ENCODE peak calls at places on chromosomes 5 and 9, in five cellular contexts. One of them, this sample, is unnamed.
A peak's percentile ranks its signal among the peaks of the same experiment; 100 is the strongest.

GRCh38 chr5:141883184-141883947 is 5.2 kb upstream of the PCDH1 start:
- DNase-seq in H54: no peak
- DNase-seq in amygdala: no peak
- DNase-seq in stimulated activated CD4-positive, alpha-beta T cell treated with anti-CD3 and anti-CD28 coated beads, Interleukin-12 subunit alpha, Interleukin-12 subunit beta, amount 100 ng/mL, for 24 hours: no peak
- DNase-seq in IMR-90: peak; percentile 11
- DNase-seq in this sample: peak; percentile 19

GRCh38 chr9:81622471-81623245 is 66.7 kb downstream of the TLE1 start:
- DNase-seq in amygdala: no peak
- DNase-seq in H54: no peak
- DNase-seq in IMR-90: no peak
- DNase-seq in stimulated activated CD4-positive, alpha-beta T cell treated with anti-CD3 and anti-CD28 coated beads, Interleukin-12 subunit alpha, Interleukin-12 subunit beta, amount 100 ng/mL, for 24 hours: no peak
- DNase-seq in this sample: no peak

GRCh38 chr5:32628049-32628803 is 42.9 kb downstream of the SUB1 start:
- DNase-seq in amygdala: no peak
- DNase-seq in stimulated activated CD4-positive, alpha-beta T cell treated with anti-CD3 and anti-CD28 coated beads, Interleukin-12 subunit alpha, Interleukin-12 subunit beta, amount 100 ng/mL, for 24 hours: no peak
- DNase-seq in IMR-90: peak; percentile 85
- DNase-seq in H54: no peak
- DNase-seq in this sample: peak; percentile 36

GRCh38 chr5:9785751-9786150 is 155.6 kb upstream of the TAS2R1 start:
- DNase-seq in amygdala: no peak
- DNase-seq in H54: no peak
- DNase-seq in IMR-90: peak; percentile 49
- DNase-seq in stimulated activated CD4-positive, alpha-beta T cell treated with anti-CD3 and anti-CD28 coated beads, Interleukin-12 subunit alpha, Interleukin-12 subunit beta, amount 100 ng/mL, for 24 hours: no peak
- DNase-seq in this sample: no peak

GRCh38 chr5:6362846-6363245 is 15.5 kb downstream of the MED10 start:
- DNase-seq in H54: no peak
- DNase-seq in IMR-90: no peak
- DNase-seq in amygdala: no peak
- DNase-seq in stimulated activated CD4-positive, alpha-beta T cell treated with anti-CD3 and anti-CD28 coated beads, Interleukin-12 subunit alpha, Interleukin-12 subunit beta, amount 100 ng/mL, for 24 hours: no peak
- DNase-seq in this sample: no peak

GRCh38 chr9:107875571-107875980 is 386.0 kb upstream of the KLF4 start:
- DNase-seq in amygdala: no peak
- DNase-seq in stimulated activated CD4-positive, alpha-beta T cell treated with anti-CD3 and anti-CD28 coated beads, Interleukin-12 subunit alpha, Interleukin-12 subunit beta, amount 100 ng/mL, for 24 hours: no peak
- DNase-seq in IMR-90: no peak
- DNase-seq in H54: no peak
- DNase-seq in this sample: no peak

GRCh38 chr9:73348485-73348884 is 196.8 kb downstream of the ANXA1 start:
- DNase-seq in amygdala: no peak
- DNase-seq in H54: no peak
- DNase-seq in stimulated activated CD4-positive, alpha-beta T cell treated with anti-CD3 and anti-CD28 coated beads, Interleukin-12 subunit alpha, Interleukin-12 subunit beta, amount 100 ng/mL, for 24 hours: no peak
- DNase-seq in IMR-90: no peak
- DNase-seq in this sample: peak; percentile 12

GRCh38 chr9:127522727-127523126 is 71.4 kb downstream of the LRSAM1 start:
- DNase-seq in IMR-90: no peak
- DNase-seq in amygdala: no peak
- DNase-seq in stimulated activated CD4-positive, alpha-beta T cell treated with anti-CD3 and anti-CD28 coated beads, Interleukin-12 subunit alpha, Interleukin-12 subunit beta, amount 100 ng/mL, for 24 hours: no peak
- DNase-seq in H54: no peak
- DNase-seq in this sample: peak; percentile 51

GRCh38 chr9:133423216-133423615 is 1.0 kb downstream of the ADAMTS13 start:
- DNase-seq in IMR-90: peak; percentile 69
- DNase-seq in stimulated activated CD4-positive, alpha-beta T cell treated with anti-CD3 and anti-CD28 coated beads, Interleukin-12 subunit alpha, Interleukin-12 subunit beta, amount 100 ng/mL, for 24 hours: no peak
- DNase-seq in H54: no peak
- DNase-seq in amygdala: no peak
- DNase-seq in this sample: no peak

GRCh38 chr5:95861221-95861857 is 38.8 kb upstream of the GLRX start:
- DNase-seq in H54: peak; percentile 65
- DNase-seq in IMR-90: peak; percentile 100
- DNase-seq in amygdala: no peak
- DNase-seq in stimulated activated CD4-positive, alpha-beta T cell treated with anti-CD3 and anti-CD28 coated beads, Interleukin-12 subunit alpha, Interleukin-12 subunit beta, amount 100 ng/mL, for 24 hours: no peak
- DNase-seq in this sample: peak; percentile 90

GRCh38 chr5:168974081-168974480 is 326.9 kb downstream of the SLIT3 start:
- DNase-seq in stimulated activated CD4-positive, alpha-beta T cell treated with anti-CD3 and anti-CD28 coated beads, Interleukin-12 subunit alpha, Interleukin-12 subunit beta, amount 100 ng/mL, for 24 hours: no peak
- DNase-seq in IMR-90: no peak
- DNase-seq in amygdala: no peak
- DNase-seq in H54: no peak
- DNase-seq in this sample: peak; percentile 41

GRCh38 chr9:106717686-106718085 is 145.3 kb upstream of the ZNF462 start:
- DNase-seq in H54: no peak
- DNase-seq in stimulated activated CD4-positive, alpha-beta T cell treated with anti-CD3 and anti-CD28 coated beads, Interleukin-12 subunit alpha, Interleukin-12 subunit beta, amount 100 ng/mL, for 24 hours: no peak
- DNase-seq in amygdala: no peak
- DNase-seq in IMR-90: peak; percentile 80
- DNase-seq in this sample: peak; percentile 27

GRCh38 chr5:175796536-175797499 is 74.6 kb upstream of the CPLX2 start:
- DNase-seq in stimulated activated CD4-positive, alpha-beta T cell treated with anti-CD3 and anti-CD28 coated beads, Interleukin-12 subunit alpha, Interleukin-12 subunit beta, amount 100 ng/mL, for 24 hours: peak; percentile 72
- DNase-seq in H54: peak; percentile 82
- DNase-seq in IMR-90: peak; percentile 74
- DNase-seq in amygdala: no peak
- DNase-seq in this sample: peak; percentile 66

GRCh38 chr9:130478731-130479575 is 34.2 kb downstream of the ASS1 start:
- DNase-seq in stimulated activated CD4-positive, alpha-beta T cell treated with anti-CD3 and anti-CD28 coated beads, Interleukin-12 subunit alpha, Interleukin-12 subunit beta, amount 100 ng/mL, for 24 hours: no peak
- DNase-seq in IMR-90: no peak
- DNase-seq in H54: no peak
- DNase-seq in amygdala: no peak
- DNase-seq in this sample: no peak

GRCh38 chr9:107340920-107341632 is 58.0 kb downstream of the RAD23B start:
- DNase-seq in amygdala: no peak
- DNase-seq in IMR-90: peak; percentile 60
- DNase-seq in H54: peak; percentile 82
- DNase-seq in stimulated activated CD4-positive, alpha-beta T cell treated with anti-CD3 and anti-CD28 coated beads, Interleukin-12 subunit alpha, Interleukin-12 subunit beta, amount 100 ng/mL, for 24 hours: peak; percentile 79
- DNase-seq in this sample: peak; percentile 74

GRCh38 chr9:115972362-115972761 is 181.2 kb upstream of the PAPPA start:
- DNase-seq in H54: no peak
- DNase-seq in IMR-90: peak; percentile 55
- DNase-seq in amygdala: no peak
- DNase-seq in stimulated activated CD4-positive, alpha-beta T cell treated with anti-CD3 and anti-CD28 coated beads, Interleukin-12 subunit alpha, Interleukin-12 subunit beta, amount 100 ng/mL, for 24 hours: no peak
- DNase-seq in this sample: peak; percentile 64

GRCh38 chr9:135221951-135222631 is 134.6 kb downstream of the OLFM1 start:
- DNase-seq in stimulated activated CD4-positive, alpha-beta T cell treated with anti-CD3 and anti-CD28 coated beads, Interleukin-12 subunit alpha, Interleukin-12 subunit beta, amount 100 ng/mL, for 24 hours: no peak
- DNase-seq in H54: no peak
- DNase-seq in IMR-90: no peak
- DNase-seq in amygdala: no peak
- DNase-seq in this sample: no peak

GRCh38 chr9:138040446-138041430 is 163.2 kb downstream of the CACNA1B start:
- DNase-seq in stimulated activated CD4-positive, alpha-beta T cell treated with anti-CD3 and anti-CD28 coated beads, Interleukin-12 subunit alpha, Interleukin-12 subunit beta, amount 100 ng/mL, for 24 hours: no peak
- DNase-seq in H54: no peak
- DNase-seq in amygdala: no peak
- DNase-seq in IMR-90: no peak
- DNase-seq in this sample: no peak

GRCh38 chr9:15306068-15306756 is 804 bp downstream of the TTC39B start:
- DNase-seq in IMR-90: peak; percentile 56
- DNase-seq in H54: peak; percentile 23
- DNase-seq in stimulated activated CD4-positive, alpha-beta T cell treated with anti-CD3 and anti-CD28 coated beads, Interleukin-12 subunit alpha, Interleukin-12 subunit beta, amount 100 ng/mL, for 24 hours: peak; percentile 33
- DNase-seq in amygdala: no peak
- DNase-seq in this sample: no peak

GRCh38 chr5:4720831-4721230 is 419.3 kb upstream of the ADAMTS16 start:
- DNase-seq in stimulated activated CD4-positive, alpha-beta T cell treated with anti-CD3 and anti-CD28 coated beads, Interleukin-12 subunit alpha, Interleukin-12 subunit beta, amount 100 ng/mL, for 24 hours: no peak
- DNase-seq in amygdala: no peak
- DNase-seq in H54: no peak
- DNase-seq in IMR-90: no peak
- DNase-seq in this sample: no peak

GRCh38 chr5:125415126-125415525 is 668.7 kb upstream of the ZNF608 start:
- DNase-seq in IMR-90: no peak
- DNase-seq in stimulated activated CD4-positive, alpha-beta T cell treated with anti-CD3 and anti-CD28 coated beads, Interleukin-12 subunit alpha, Interleukin-12 subunit beta, amount 100 ng/mL, for 24 hours: no peak
- DNase-seq in H54: no peak
- DNase-seq in amygdala: no peak
- DNase-seq in this sample: no peak